ENCODE peak calls at places on chromosomes 13 and 19, in six cellular contexts. One of them, this sample, is unnamed.

GRCh38 chr13:80040977-80041310 is 300.0 kb downstream of the SPRY2 start:
- DNase-seq in cardiac muscle cell: no peak
- DNase-seq in neural crest cell: no peak
- DNase-seq in cardiac fibroblast: no peak
- DNase-seq in WTC11: no peak
- DNase-seq in neural progenitor cell: no peak
- DNase-seq in this sample: no peak

GRCh38 chr13:43377955-43378354 is 354.6 kb downstream of the DNAJC15 start:
- DNase-seq in neural crest cell: no peak
- DNase-seq in cardiac fibroblast: peak; percentile 45
- DNase-seq in cardiac muscle cell: no peak
- DNase-seq in WTC11: no peak
- DNase-seq in neural progenitor cell: no peak
- DNase-seq in this sample: no peak

GRCh38 chr19:10503002-10503789 is at the start of gene KEAP1:
- DNase-seq in cardiac fibroblast: peak; percentile 26
- DNase-seq in neural crest cell: peak; percentile 41
- DNase-seq in cardiac muscle cell: no peak
- DNase-seq in neural progenitor cell: peak; percentile 63
- DNase-seq in WTC11: peak; percentile 56
- DNase-seq in this sample: peak; percentile 37

GRCh38 chr13:68895696-68896095 is 1211.9 kb upstream of the ATXN8OS start:
- DNase-seq in cardiac fibroblast: no peak
- DNase-seq in cardiac muscle cell: no peak
- DNase-seq in neural crest cell: no peak
- DNase-seq in WTC11: no peak
- DNase-seq in neural progenitor cell: no peak
- DNase-seq in this sample: no peak

GRCh38 chr19:48059331-48059730 is 15.5 kb upstream of the CABP5 start:
- DNase-seq in cardiac fibroblast: no peak
- DNase-seq in neural crest cell: no peak
- DNase-seq in cardiac muscle cell: no peak
- DNase-seq in WTC11: no peak
- DNase-seq in neural progenitor cell: no peak
- DNase-seq in this sample: no peak

GRCh38 chr13:77022341-77022740 is 4.6 kb downstream of the FBXL3 start:
- DNase-seq in neural progenitor cell: no peak
- DNase-seq in cardiac fibroblast: peak; percentile 45
- DNase-seq in cardiac muscle cell: no peak
- DNase-seq in WTC11: no peak
- DNase-seq in neural crest cell: no peak
- DNase-seq in this sample: peak; percentile 57

GRCh38 chr19:2034729-2035589 is 16.1 kb downstream of the MKNK2 start:
- DNase-seq in WTC11: peak; percentile 99
- DNase-seq in neural crest cell: peak; percentile 41
- DNase-seq in cardiac fibroblast: peak; percentile 51
- DNase-seq in cardiac muscle cell: peak; percentile 43
- DNase-seq in neural progenitor cell: peak; percentile 71
- DNase-seq in this sample: peak; percentile 30

GRCh38 chr13:99307247-99307646 is at the start of gene GPR183:
- DNase-seq in WTC11: no peak
- DNase-seq in cardiac fibroblast: peak; percentile 18
- DNase-seq in neural progenitor cell: no peak
- DNase-seq in neural crest cell: no peak
- DNase-seq in cardiac muscle cell: peak; percentile 82
- DNase-seq in this sample: peak; percentile 74

GRCh38 chr19:55651236-55651635 is 3.2 kb downstream of the CCDC106 start:
- DNase-seq in cardiac muscle cell: no peak
- DNase-seq in neural crest cell: no peak
- DNase-seq in neural progenitor cell: no peak
- DNase-seq in WTC11: no peak
- DNase-seq in cardiac fibroblast: no peak
- DNase-seq in this sample: no peak

GRCh38 chr13:38967446-38967845 is 23.2 kb downstream of the STOML3 start:
- DNase-seq in neural progenitor cell: no peak
- DNase-seq in neural crest cell: no peak
- DNase-seq in WTC11: no peak
- DNase-seq in cardiac muscle cell: no peak
- DNase-seq in cardiac fibroblast: no peak
- DNase-seq in this sample: no peak

GRCh38 chr13:38965281-38965680 is 25.4 kb downstream of the STOML3 start:
- DNase-seq in cardiac muscle cell: no peak
- DNase-seq in neural progenitor cell: no peak
- DNase-seq in neural crest cell: no peak
- DNase-seq in cardiac fibroblast: no peak
- DNase-seq in WTC11: no peak
- DNase-seq in this sample: no peak

GRCh38 chr13:38969187-38969586 is 21.4 kb downstream of the STOML3 start:
- DNase-seq in neural progenitor cell: no peak
- DNase-seq in cardiac fibroblast: no peak
- DNase-seq in WTC11: no peak
- DNase-seq in neural crest cell: no peak
- DNase-seq in cardiac muscle cell: no peak
- DNase-seq in this sample: no peak

DNA sequence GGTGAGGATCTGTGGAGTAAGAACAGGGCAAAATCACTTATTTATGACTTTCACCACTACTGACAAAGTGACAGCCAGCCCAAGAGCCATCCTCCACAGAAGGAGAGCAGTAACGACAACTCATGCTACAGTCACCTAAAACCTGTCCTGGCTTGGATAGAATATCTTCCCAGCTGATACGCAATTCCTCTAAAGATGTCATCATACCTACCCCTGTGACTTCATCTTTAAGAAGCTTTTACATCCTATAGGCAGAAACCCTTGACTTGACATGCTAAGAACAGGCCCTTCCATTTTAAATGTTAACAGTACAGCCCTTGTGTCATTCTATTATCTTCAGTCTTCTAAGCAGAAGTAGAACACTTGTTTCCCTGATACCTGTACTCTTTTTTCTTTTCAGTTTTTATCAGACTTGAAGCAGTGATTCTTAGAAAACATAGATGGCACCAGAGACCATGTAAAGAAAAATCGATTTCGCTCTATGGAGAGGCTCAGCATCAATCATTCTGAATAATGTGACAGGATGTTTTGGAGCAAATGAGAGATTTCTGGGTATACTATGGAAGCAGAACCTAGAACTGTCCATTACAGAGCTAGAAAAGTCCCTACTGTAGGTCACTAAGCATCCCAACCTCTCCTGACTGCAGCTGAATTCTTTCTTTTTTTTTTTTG is 20.1 kb downstream of the STOML3 start:
- DNase-seq in neural progenitor cell: no peak
- DNase-seq in neural crest cell: no peak
- DNase-seq in cardiac muscle cell: no peak
- DNase-seq in cardiac fibroblast: no peak
- DNase-seq in WTC11: no peak
- DNase-seq in this sample: no peak
- TF ChIP-seq CTCF in neural progenitor cell: peak; percentile 36
- TF ChIP-seq CTCF in neural crest cell: no peak
- TF ChIP-seq CTCF in cardiac muscle cell: no peak
- TF ChIP-seq CTCF in cardiac fibroblast: no peak
- TF ChIP-seq CTCF in WTC11: no peak
- TF ChIP-seq CTCF in this sample: peak; percentile 15

DNA sequence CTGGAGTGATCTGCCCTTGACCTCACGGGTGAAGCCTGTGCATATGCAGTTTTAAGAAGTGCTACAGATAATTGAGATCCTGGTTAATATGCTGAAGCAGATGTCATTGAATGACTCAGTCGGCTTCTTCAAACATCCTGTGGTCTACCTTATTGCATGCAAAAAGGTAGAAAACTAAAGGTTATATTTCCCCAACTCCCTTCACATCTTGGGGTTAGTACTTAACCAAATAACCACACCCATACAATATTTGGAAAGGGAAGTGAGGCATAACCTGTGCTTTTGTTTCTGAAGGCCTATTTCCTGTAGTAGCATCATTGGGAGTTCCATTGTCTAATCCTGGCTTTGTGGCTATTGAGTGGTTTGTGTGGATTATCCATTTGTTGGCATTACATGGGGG is 58.3 kb downstream of the RAP2A start:
- DNase-seq in cardiac fibroblast: no peak
- DNase-seq in WTC11: no peak
- DNase-seq in cardiac muscle cell: no peak
- DNase-seq in neural crest cell: no peak
- DNase-seq in neural progenitor cell: no peak
- DNase-seq in this sample: no peak
- TF ChIP-seq CTCF in cardiac fibroblast: no peak
- TF ChIP-seq CTCF in WTC11: no peak
- TF ChIP-seq CTCF in cardiac muscle cell: no peak
- TF ChIP-seq CTCF in neural crest cell: no peak
- TF ChIP-seq CTCF in neural progenitor cell: no peak
- TF ChIP-seq CTCF in this sample: no peak

DNA sequence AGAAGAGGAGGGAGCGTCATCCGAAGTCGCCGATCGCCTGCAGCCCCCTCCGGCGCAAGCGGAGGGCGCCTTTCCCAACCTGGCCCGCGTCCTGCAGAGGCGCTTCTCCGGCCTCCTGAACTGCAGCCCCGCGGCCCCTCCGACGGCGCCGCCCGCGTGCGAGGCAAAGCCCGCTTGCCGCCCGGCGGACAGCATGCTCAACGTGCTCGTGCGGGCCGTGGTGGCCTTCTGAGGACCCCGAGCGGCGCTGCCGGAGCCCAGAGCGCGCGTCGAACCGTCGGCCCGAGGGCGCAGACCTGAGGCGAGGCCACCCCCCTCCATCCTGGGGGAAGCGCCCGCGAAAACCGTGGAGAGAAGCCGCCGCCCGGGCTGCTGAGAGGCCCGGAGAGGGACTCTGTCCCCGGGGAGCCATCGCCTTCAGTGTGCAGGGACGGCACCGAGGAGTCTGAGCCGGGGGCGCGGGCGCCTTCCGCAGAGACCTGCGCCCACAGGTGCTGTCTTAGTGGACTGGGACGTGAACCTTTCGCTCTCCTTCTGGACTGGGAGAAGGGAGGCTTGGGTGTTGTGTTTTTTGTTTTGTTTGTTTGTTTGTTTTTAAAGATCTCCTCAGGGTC is 3.5 kb downstream of the IER2 start:
- DNase-seq in neural crest cell: no peak
- DNase-seq in cardiac muscle cell: peak; percentile 49
- DNase-seq in WTC11: peak; percentile 48
- DNase-seq in cardiac fibroblast: peak; percentile 62
- DNase-seq in neural progenitor cell: no peak
- DNase-seq in this sample: peak; percentile 34
- TF ChIP-seq CTCF in neural crest cell: peak; percentile 3
- TF ChIP-seq CTCF in cardiac muscle cell: peak; percentile 20
- TF ChIP-seq CTCF in WTC11: no peak
- TF ChIP-seq CTCF in cardiac fibroblast: peak; percentile 1
- TF ChIP-seq CTCF in neural progenitor cell: peak; percentile 22
- TF ChIP-seq CTCF in this sample: peak; percentile 18

DNA sequence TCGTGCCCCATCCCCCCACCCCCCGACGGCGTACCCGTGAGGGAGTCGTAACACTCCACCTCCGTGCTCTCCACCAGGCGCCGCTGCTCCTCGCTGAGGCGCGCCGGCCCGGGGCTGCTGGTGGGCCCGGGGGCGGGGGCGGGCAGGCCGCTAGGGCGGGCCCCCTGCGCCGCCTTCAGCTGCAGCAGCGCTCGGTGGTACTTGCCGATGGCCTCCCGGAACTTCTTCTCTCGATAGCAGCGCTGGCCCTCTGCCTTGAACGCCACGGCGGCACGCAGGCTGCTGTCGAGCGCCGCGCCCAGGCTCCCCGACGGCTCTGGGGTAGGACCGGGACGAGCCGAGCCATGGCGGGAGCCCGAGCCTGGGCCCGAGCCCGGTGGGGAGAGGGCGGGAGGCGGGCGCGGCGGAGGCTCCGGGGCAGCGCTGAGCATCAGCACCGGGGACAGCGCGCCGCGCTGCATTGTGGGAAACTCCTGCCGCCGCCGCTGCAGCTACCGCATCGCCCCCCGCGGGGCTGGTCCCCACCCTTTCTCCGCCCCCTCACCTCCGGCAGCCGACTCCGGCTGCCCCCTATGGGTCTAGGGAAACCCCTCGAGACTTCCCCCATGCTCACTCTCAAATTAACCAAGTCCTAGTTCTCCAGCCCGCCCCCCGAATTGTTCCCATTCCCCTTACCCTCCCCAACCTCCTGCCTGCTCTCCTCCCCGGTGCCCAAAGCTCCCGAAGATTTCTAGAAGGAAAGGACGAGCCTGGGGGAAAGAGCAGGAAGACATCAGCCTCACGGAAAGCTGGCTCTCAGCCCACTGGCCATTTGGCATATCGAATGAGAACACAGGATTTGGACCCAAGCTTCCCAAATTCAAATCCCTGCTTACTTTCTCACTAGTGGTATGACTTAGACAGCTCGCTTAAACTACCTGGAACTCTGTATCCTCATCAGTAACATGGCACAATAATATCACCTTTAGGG is at the start of gene TTC9B:
- DNase-seq in neural progenitor cell: peak; percentile 93
- DNase-seq in cardiac fibroblast: peak; percentile 29
- DNase-seq in cardiac muscle cell: peak; percentile 71
- DNase-seq in WTC11: peak; percentile 84
- DNase-seq in neural crest cell: peak; percentile 46
- DNase-seq in this sample: no peak
- TF ChIP-seq CTCF in neural progenitor cell: peak; percentile 41
- TF ChIP-seq CTCF in cardiac fibroblast: no peak
- TF ChIP-seq CTCF in cardiac muscle cell: no peak
- TF ChIP-seq CTCF in WTC11: no peak
- TF ChIP-seq CTCF in neural crest cell: no peak
- TF ChIP-seq CTCF in this sample: no peak

DNA sequence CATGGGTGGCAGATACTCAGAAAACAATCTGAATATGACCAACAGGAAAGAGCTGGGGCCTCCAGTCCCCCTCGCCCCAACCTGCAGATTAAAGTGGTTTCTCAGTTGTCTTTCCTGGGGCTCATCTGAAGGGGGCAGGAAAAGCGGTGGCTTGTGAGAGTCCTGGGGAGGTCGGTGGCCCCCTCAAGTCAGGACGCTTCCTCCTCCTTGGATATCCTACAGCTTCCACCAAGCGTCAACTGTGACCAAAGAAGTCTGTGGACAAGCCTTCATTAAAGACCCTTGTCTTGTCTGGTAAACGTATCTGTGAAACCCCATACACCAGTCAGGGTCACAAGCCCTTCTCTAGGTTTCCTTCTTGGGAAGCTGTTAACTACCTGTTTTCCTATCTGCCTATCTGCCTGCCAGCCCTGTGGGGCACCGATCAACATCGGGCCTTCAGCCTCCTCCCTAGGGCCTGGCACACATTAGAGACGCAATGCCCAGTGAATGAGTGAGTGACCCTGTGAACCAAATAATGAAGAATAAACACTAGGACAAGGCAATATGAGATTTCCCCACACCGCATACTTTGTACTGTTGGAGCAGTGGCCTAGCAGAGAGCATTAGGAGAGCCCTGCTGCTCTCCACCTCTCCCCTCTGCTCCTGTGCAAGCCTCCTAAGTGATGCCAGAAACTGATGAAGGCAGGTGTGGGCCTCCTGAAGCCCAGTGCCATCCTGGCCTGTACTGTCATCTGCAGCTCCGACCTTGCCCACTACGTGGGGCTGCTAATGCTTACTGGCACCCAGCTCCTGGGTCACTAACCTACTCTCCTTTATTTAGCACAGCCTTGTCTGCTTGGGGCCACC is 1317.8 kb downstream of the UQCRFS1 start:
- DNase-seq in WTC11: no peak
- DNase-seq in neural progenitor cell: no peak
- DNase-seq in cardiac muscle cell: no peak
- DNase-seq in cardiac fibroblast: no peak
- DNase-seq in neural crest cell: no peak
- DNase-seq in this sample: no peak
- TF ChIP-seq CTCF in WTC11: no peak
- TF ChIP-seq CTCF in neural progenitor cell: no peak
- TF ChIP-seq CTCF in cardiac muscle cell: no peak
- TF ChIP-seq CTCF in cardiac fibroblast: no peak
- TF ChIP-seq CTCF in neural crest cell: no peak
- TF ChIP-seq CTCF in this sample: no peak

GRCh38 chr13:87084192-87084591 is 587.0 kb upstream of the SLITRK5 start:
- DNase-seq in cardiac fibroblast: no peak
- DNase-seq in neural progenitor cell: no peak
- DNase-seq in cardiac muscle cell: no peak
- DNase-seq in WTC11: no peak
- DNase-seq in neural crest cell: no peak
- DNase-seq in this sample: no peak
- TF ChIP-seq CTCF in cardiac fibroblast: no peak
- TF ChIP-seq CTCF in neural progenitor cell: no peak
- TF ChIP-seq CTCF in cardiac muscle cell: no peak
- TF ChIP-seq CTCF in WTC11: no peak
- TF ChIP-seq CTCF in neural crest cell: no peak
- TF ChIP-seq CTCF in this sample: no peak